ENCODE peak calls at places on chromosomes 2 and 18, in seven cellular contexts. I, Q, H, U, G, L and J are unnamed samples.

GRCh38 chr2:223051580-223052375 is at the start of gene KCNE4:
- DNase-seq in H (peak; percentile 68), L (no peak), Q (no peak), I (no peak), U (peak; percentile 21), G (no peak), J (no peak)

GRCh38 chr2:169676357-169676756 is 17.8 kb downstream of the CFAP210 start:
- DNase-seq in I (no peak), U (peak; percentile 26), G (no peak), H (no peak), Q (no peak), L (no peak), J (no peak)

GRCh38 chr2:23077599-23077998 is 307.4 kb upstream of the KLHL29 start:
- DNase-seq in I (no peak), Q (no peak), U (no peak), L (no peak), G (no peak), H (no peak), J (no peak)

GRCh38 chr2:119156891-119157773 is 1.4 kb downstream of the C1QL2 start:
- DNase-seq in G (no peak), U (no peak), L (no peak), H (no peak), Q (no peak), I (no peak), J (no peak)

GRCh38 chr2:121237980-121238665 is 46.9 kb downstream of the TFCP2L1 start:
- DNase-seq in H (no peak), L (peak; percentile 13), U (peak; percentile 2), G (no peak), Q (no peak), I (no peak), J (no peak)

GRCh38 chr2:121187922-121188411 is 97.0 kb downstream of the TFCP2L1 start:
- DNase-seq in H (no peak), Q (no peak), G (no peak), U (no peak), L (no peak), I (no peak), J (no peak)

GRCh38 chr2:201975434-201975833 is 58.2 kb upstream of the FZD7 start:
- DNase-seq in L (no peak), H (no peak), G (no peak), Q (no peak), I (no peak), U (no peak), J (no peak)

GRCh38 chr2:24749069-24749691 is 44.0 kb downstream of the PTRHD1 start:
- DNase-seq in L (no peak), Q (no peak), I (no peak), G (no peak), H (no peak), U (no peak), J (no peak)

GRCh38 chr2:154546341-154546740 is 152.2 kb upstream of the KCNJ3 start:
- DNase-seq in I (no peak), G (no peak), U (no peak), Q (no peak), L (no peak), H (no peak), J (no peak)

GRCh38 chr2:239252433-239253200 is 148.2 kb downstream of the HDAC4 start:
- DNase-seq in I (no peak), Q (no peak), H (peak; percentile 60), L (peak; percentile 83), G (no peak), U (no peak), J (no peak)

GRCh38 chr2:10982931-10983701 is 71.4 kb downstream of the KCNF1 start:
- DNase-seq in H (no peak), L (peak; percentile 82), U (no peak), G (no peak), I (no peak), Q (no peak), J (no peak)

GRCh38 chr2:36290306-36290705 is 65.3 kb upstream of the CRIM1 start:
- DNase-seq in G (no peak), I (no peak), H (no peak), U (peak; percentile 24), Q (peak; percentile 24), L (no peak), J (no peak)

GRCh38 chr2:134410831-134411231 is 157.0 kb downstream of the MGAT5 start:
- DNase-seq in U (no peak), L (no peak), I (no peak), G (no peak), H (no peak), Q (no peak), J (no peak)

GRCh38 chr18:33805592-33805991 is 227.6 kb downstream of the ASXL3 start:
- DNase-seq in I (no peak), L (no peak), Q (no peak), H (no peak), G (no peak), U (no peak), J (no peak)

GRCh38 chr2:210318891-210319290 is 3.9 kb upstream of the MYL1 start:
- DNase-seq in Q (no peak), G (no peak), L (no peak), U (no peak), I (no peak), H (no peak), J (no peak)

GRCh38 chr2:159290289-159290907 is 3.9 kb upstream of the WDSUB1 start:
- DNase-seq in Q (peak; percentile 82), G (no peak), L (no peak), I (no peak), H (no peak), U (peak; percentile 61), J (peak; percentile 20)

GRCh38 chr2:168212866-168213265 is 34.5 kb downstream of the STK39 start:
- DNase-seq in U (peak; percentile 55), G (no peak), L (no peak), Q (no peak), H (no peak), I (no peak), J (no peak)

GRCh38 chr2:26178746-26179436 is 6.0 kb downstream of the GAREM2 start:
- DNase-seq in L (peak; percentile 31), G (no peak), U (peak; percentile 17), I (no peak), H (peak; percentile 41), Q (no peak), J (no peak)

GRCh38 chr18:62080172-62080571 is 106.7 kb downstream of the PIGN start:
- DNase-seq in Q (no peak), G (no peak), H (no peak), L (no peak), I (no peak), U (no peak), J (no peak)

GRCh38 chr2:71667256-71668182 is 214.2 kb downstream of the DYSF start:
- DNase-seq in L (no peak), H (no peak), U (no peak), I (no peak), Q (no peak), G (no peak), J (no peak)

GRCh38 chr18:6210349-6211173 is 204.2 kb downstream of the L3MBTL4 start:
- DNase-seq in H (no peak), U (no peak), L (no peak), G (no peak), I (no peak), Q (no peak), J (no peak)

GRCh38 chr2:134453476-134453875 is 199.6 kb downstream of the MGAT5 start:
- DNase-seq in I (no peak), G (no peak), U (no peak), Q (no peak), H (no peak), L (no peak), J (no peak)

GRCh38 chr18:51127664-51128063 is 69.8 kb downstream of the MEX3C start:
- DNase-seq in Q (no peak), I (no peak), H (no peak), U (no peak), G (no peak), L (no peak), J (no peak)

GRCh38 chr2:9556121-9556869 is 665 bp upstream of the ADAM17 start:
- DNase-seq in Q (no peak), G (peak; percentile 56), I (no peak), H (no peak), L (no peak), U (peak; percentile 46), J (no peak)

GRCh38 chr2:9552491-9553178 is 3.0 kb downstream of the ADAM17 start:
- DNase-seq in U (peak; percentile 87), L (no peak), H (no peak), I (no peak), G (no peak), Q (peak; percentile 61), J (peak; percentile 47)

GRCh38 chr2:9554841-9555337 is 741 bp downstream of the ADAM17 start:
- DNase-seq in Q (peak; percentile 62), G (no peak), L (no peak), U (peak; percentile 58), I (no peak), H (peak; percentile 67), J (no peak)

GRCh38 chr2:9558948-9559381 is 3.3 kb upstream of the ADAM17 start:
- DNase-seq in H (no peak), U (peak; percentile 95), I (no peak), Q (peak; percentile 93), L (no peak), G (no peak), J (peak; percentile 32)

DNA sequence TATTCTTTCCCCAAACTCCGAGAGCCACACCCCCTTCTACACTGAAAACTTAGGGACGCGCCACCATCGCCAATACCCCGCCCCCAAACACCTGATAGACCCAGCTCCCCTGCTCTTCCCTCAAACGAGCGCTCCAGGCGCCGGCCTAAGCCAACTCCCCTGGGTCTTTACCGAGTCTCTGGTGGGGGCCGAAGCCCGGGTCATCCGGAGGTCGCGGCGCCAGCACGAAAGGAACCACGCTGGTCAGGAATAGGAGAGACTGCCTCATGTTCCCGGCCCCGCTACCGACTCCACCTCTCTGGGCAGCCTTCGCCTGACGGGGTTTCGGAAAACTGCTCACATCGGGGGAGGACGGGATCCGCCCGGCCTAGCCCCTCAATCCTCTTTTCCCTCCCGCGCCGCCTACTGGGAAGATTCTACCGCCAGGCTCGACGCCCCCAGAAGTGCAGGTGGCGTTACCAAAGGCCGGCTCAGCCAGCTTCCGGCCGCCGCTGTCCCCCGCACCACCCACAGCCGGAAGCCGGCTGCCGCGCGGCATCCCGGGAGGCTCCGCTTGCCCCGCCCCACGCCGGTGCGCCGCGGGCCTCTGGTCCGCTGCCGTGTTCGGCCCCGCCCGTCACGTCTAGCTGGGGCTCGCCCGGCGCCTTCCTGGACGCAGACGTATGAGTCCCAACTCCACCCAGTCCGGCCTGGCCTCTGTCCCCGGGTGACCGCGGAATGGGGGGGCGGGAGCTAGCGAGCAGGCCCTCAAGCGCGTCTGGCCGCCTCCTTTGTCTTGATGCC is at the start of gene ADAM17:
- DNase-seq in I (peak; percentile 91), G (peak; percentile 92), Q (peak; percentile 85), U (peak; percentile 98), L (peak; percentile 98), H (peak; percentile 96), J (peak; percentile 92)
- TF ChIP-seq CTCF in I (peak; percentile 60), G (peak; percentile 56), Q (peak; percentile 56), U (peak; percentile 55), L (peak; percentile 24), H (peak; percentile 94), J (peak; percentile 51)

GRCh38 chr2:106638043-106638442 is 150.9 kb downstream of the CD8B2 start:
- DNase-seq in U (peak; percentile 53), H (no peak), Q (no peak), G (no peak), L (no peak), I (no peak), J (peak; percentile 19)
- TF ChIP-seq CTCF in U (peak; percentile 69), H (no peak), Q (peak; percentile 20), G (peak; percentile 42), L (peak; percentile 15), I (peak; percentile 66), J (no peak)

GRCh38 chr18:8478968-8479370 is 130.3 kb upstream of the RAB12 start:
- DNase-seq in H (no peak), I (no peak), Q (no peak), L (no peak), G (no peak), U (no peak), J (no peak)
- TF ChIP-seq CTCF in H (no peak), I (peak; percentile 14), Q (no peak), L (no peak), G (peak; percentile 46), U (no peak), J (no peak)

GRCh38 chr2:130842770-130843169 is 6.1 kb downstream of the ARHGEF4 start:
- DNase-seq in U (no peak), I (no peak), H (no peak), L (no peak), Q (no peak), G (no peak), J (no peak)
- TF ChIP-seq CTCF in U (no peak), I (no peak), H (no peak), L (no peak), Q (no peak), G (no peak), J (no peak)